ENCODE peak calls at places on chromosomes 2 and 18, in ten cellular contexts. J, K, P, X, I, A, N, E, D and T are unnamed samples.

GRCh38 chr2:45045706-45046105 is 36.5 kb upstream of the SIX2 start:
- DNase-seq in J (no peak), K (no peak), P (no peak), X (no peak), I (no peak), A (no peak), N (no peak), E (no peak), D (no peak), T (no peak)

GRCh38 chr2:200600549-200601212 is 14.9 kb downstream of the AOX1 start:
- DNase-seq in J (no peak), K (peak), P (no peak), X (peak), I (no peak), A (no peak), N (no peak), E (no peak), D (peak), T (no peak)

GRCh38 chr2:39696838-39697237 is 31.1 kb downstream of the TMEM178A start:
- DNase-seq in J (no peak), K (peak), P (no peak), X (peak), I (no peak), A (no peak), N (no peak), E (no peak), D (no peak), T (no peak)

GRCh38 chr2:69525261-69525660 is 88.0 kb upstream of the NFU1 start:
- DNase-seq in J (no peak), K (peak), P (no peak), X (no peak), I (no peak), A (no peak), N (no peak), E (no peak), D (no peak), T (no peak)

GRCh38 chr2:54708584-54709340 is 14.7 kb upstream of the EML6 start:
- DNase-seq in J (no peak), K (no peak), P (no peak), X (no peak), I (peak), A (no peak), N (peak), E (no peak), D (no peak), T (no peak)

GRCh38 chr18:74951165-74951760 is 257.7 kb downstream of the PTGR3 start:
- DNase-seq in J (no peak), K (peak), P (no peak), X (peak), I (no peak), A (no peak), N (no peak), E (no peak), D (no peak), T (no peak)

GRCh38 chr2:118858485-118859156 is 11.2 kb upstream of the EN1 start:
- DNase-seq in J (no peak), K (no peak), P (no peak), X (no peak), I (no peak), A (no peak), N (no peak), E (no peak), D (no peak), T (no peak)

GRCh38 chr2:25879133-25879730 is 945 bp upstream of the ASXL2 start:
- DNase-seq in J (no peak), K (peak), P (no peak), X (peak), I (no peak), A (no peak), N (no peak), E (no peak), D (no peak), T (no peak)

GRCh38 chr18:63570721-63571120 is 16.4 kb upstream of the SERPINB13 start:
- DNase-seq in J (no peak), K (no peak), P (no peak), X (no peak), I (no peak), A (no peak), N (no peak), E (no peak), D (no peak), T (no peak)

GRCh38 chr18:3513481-3513880 is 63.5 kb downstream of the TGIF1 start:
- DNase-seq in J (no peak), K (no peak), P (no peak), X (no peak), I (no peak), A (no peak), N (no peak), E (no peak), D (no peak), T (no peak)

GRCh38 chr2:16030206-16031054 is 90.1 kb downstream of the MYCN start:
- DNase-seq in J (no peak), K (no peak), P (no peak), X (no peak), I (no peak), A (no peak), N (no peak), E (no peak), D (no peak), T (no peak)

GRCh38 chr2:158477202-158477601 is 20.4 kb downstream of the PKP4 start:
- DNase-seq in J (no peak), K (no peak), P (no peak), X (no peak), I (no peak), A (no peak), N (no peak), E (no peak), D (no peak), T (no peak)

GRCh38 chr2:45176399-45176798 is 167.1 kb upstream of the SIX2 start:
- DNase-seq in J (no peak), K (no peak), P (no peak), X (peak), I (no peak), A (no peak), N (no peak), E (no peak), D (no peak), T (no peak)

GRCh38 chr18:8176554-8176953 is 432.7 kb upstream of the RAB12 start:
- DNase-seq in J (no peak), K (no peak), P (no peak), X (no peak), I (no peak), A (no peak), N (no peak), E (no peak), D (no peak), T (no peak)

GRCh38 chr2:9002637-9003365 is 683 bp downstream of the MBOAT2 start:
- DNase-seq in J (no peak), K (peak), P (no peak), X (peak), I (peak), A (no peak), N (peak), E (no peak), D (no peak), T (no peak)

GRCh38 chr2:111121028-111121872 is 536 bp downstream of the BCL2L11 start:
- DNase-seq in J (peak), K (peak), P (peak), X (peak), I (peak), A (no peak), N (peak), E (peak), D (no peak), T (peak)

GRCh38 chr2:38207168-38207567 is 131.2 kb upstream of the CYP1B1 start:
- DNase-seq in J (no peak), K (peak), P (no peak), X (no peak), I (no peak), A (no peak), N (no peak), E (no peak), D (no peak), T (no peak)

GRCh38 chr18:905307-905947 is 756 bp downstream of the ADCYAP1 start:
- DNase-seq in J (no peak), K (no peak), P (no peak), X (no peak), I (no peak), A (no peak), N (no peak), E (no peak), D (no peak), T (no peak)

GRCh38 chr2:160063266-160063665 is 851 bp upstream of the PLA2R1 start:
- DNase-seq in J (no peak), K (no peak), P (no peak), X (no peak), I (no peak), A (no peak), N (no peak), E (no peak), D (no peak), T (no peak)

GRCh38 chr18:48292229-48292628 is 117.0 kb downstream of the ZBTB7C start:
- DNase-seq in J (no peak), K (no peak), P (no peak), X (no peak), I (no peak), A (no peak), N (no peak), E (no peak), D (no peak), T (no peak)

GRCh38 chr2:209653164-209653563 is 118.5 kb upstream of the UNC80 start:
- DNase-seq in J (no peak), K (no peak), P (no peak), X (no peak), I (no peak), A (no peak), N (no peak), E (no peak), D (no peak), T (no peak)